ENCODE peak calls at places on chromosomes 3 and 15, in eight cellular contexts. U is WTC11, P is Calu3, O is stomach, Q is GM18507, N is hippocampal formation, W is DMS 273 treated with DMSO at 0.1 percent for 48 hours, J is GM12865. H is an unnamed sample.

GRCh38 chr15:63381301-63382192 is at the start of gene CA12:
- DNase-seq in U (peak), Q (no peak), W (no peak), P (peak), O (peak), N (no peak), J (no peak), H (peak)

GRCh38 chr3:54659347-54659746 is 268.5 kb downstream of the LRTM1 start:
- DNase-seq in Q (no peak), N (no peak), J (no peak), W (no peak), O (no peak), U (no peak), P (no peak), H (no peak)

GRCh38 chr3:41241800-41242571 is 42.7 kb downstream of the CTNNB1 start:
- DNase-seq in U (no peak), J (no peak), W (no peak), Q (no peak), P (no peak), N (no peak), O (no peak), H (no peak)

GRCh38 chr3:143825513-143825912 is 22.8 kb downstream of the SLC9A9 start:
- DNase-seq in U (no peak), P (no peak), Q (no peak), J (peak), O (no peak), N (no peak), W (no peak), H (no peak)

GRCh38 chr3:120749843-120750242 is 7.3 kb downstream of the GTF2E1 start:
- DNase-seq in O (no peak), P (no peak), J (no peak), N (no peak), U (no peak), W (no peak), Q (no peak), H (no peak)

GRCh38 chr3:49805367-49805782 is 2.3 kb downstream of the INKA1 start:
- DNase-seq in P (no peak), U (no peak), O (peak), W (peak), J (peak), Q (no peak), N (peak), H (peak)

GRCh38 chr3:182182531-182182968 is 470.8 kb downstream of the SOX2 start:
- DNase-seq in O (no peak), J (peak), Q (no peak), N (no peak), P (peak), W (no peak), U (no peak), H (no peak)

GRCh38 chr3:10194328-10195071 is 29.8 kb downstream of the IRAK2 start:
- DNase-seq in O (no peak), N (no peak), Q (no peak), P (no peak), J (peak), W (no peak), U (no peak), H (peak)

GRCh38 chr3:33658971-33659848 is 58.8 kb downstream of the CLASP2 start:
- DNase-seq in N (peak), Q (no peak), W (peak), U (peak), J (peak), O (peak), P (peak), H (peak)

GRCh38 chr3:192802957-192803899 is 75.9 kb upstream of the FGF12 start:
- DNase-seq in P (no peak), W (peak), U (no peak), O (no peak), J (peak), N (no peak), Q (peak), H (peak)

GRCh38 chr15:68492855-68493254 is 60.9 kb upstream of the ITGA11 start:
- DNase-seq in Q (no peak), N (no peak), J (no peak), W (no peak), P (no peak), U (no peak), O (no peak), H (no peak)

GRCh38 chr3:88113311-88114162 is 36.2 kb upstream of the C3orf38 start:
- DNase-seq in U (peak), P (peak), O (peak), J (peak), Q (no peak), W (peak), N (peak), H (peak)

GRCh38 chr3:154113609-154114008 is 7.6 kb upstream of the ARHGEF26 start:
- DNase-seq in W (no peak), N (no peak), U (no peak), O (no peak), P (no peak), J (no peak), Q (no peak), H (no peak)

H was measured in midbrain.